ENCODE peak calls at places on chromosomes 11 and 22, in nine cellular contexts. One of them, this sample, is unnamed.

GRCh38 chr22:37635157-37635556 is 4.3 kb upstream of the SH3BP1 start:
- DNase-seq in bronchial epithelial cell: no peak
- DNase-seq in IMR-90: no peak
- DNase-seq in Peyer's patch: no peak
- DNase-seq in stomach: no peak
- DNase-seq in CD8-positive, alpha-beta T cell: no peak
- DNase-seq in GM12865: no peak
- DNase-seq in fibroblast of the aortic adventitia: no peak
- DNase-seq in kidney epithelial cell: no peak
- DNase-seq in this sample: no peak

GRCh38 chr11:66266378-66267038 is 1.9 kb upstream of the RAB1B start:
- DNase-seq in bronchial epithelial cell: no peak
- DNase-seq in IMR-90: no peak
- DNase-seq in Peyer's patch: no peak
- DNase-seq in stomach: no peak
- DNase-seq in CD8-positive, alpha-beta T cell: no peak
- DNase-seq in GM12865: no peak
- DNase-seq in fibroblast of the aortic adventitia: no peak
- DNase-seq in kidney epithelial cell: no peak
- DNase-seq in this sample: no peak

GRCh38 chr22:46803031-46803880 is 40.8 kb downstream of the TBC1D22A start:
- DNase-seq in bronchial epithelial cell: peak
- DNase-seq in IMR-90: no peak
- DNase-seq in Peyer's patch: peak
- DNase-seq in stomach: peak
- DNase-seq in CD8-positive, alpha-beta T cell: peak
- DNase-seq in GM12865: peak
- DNase-seq in fibroblast of the aortic adventitia: peak
- DNase-seq in kidney epithelial cell: no peak
- DNase-seq in this sample: no peak

GRCh38 chr22:22848364-22848866 is 39.2 kb upstream of the IGLL5 start:
- DNase-seq in bronchial epithelial cell: peak
- DNase-seq in IMR-90: peak
- DNase-seq in Peyer's patch: peak
- DNase-seq in stomach: peak
- DNase-seq in CD8-positive, alpha-beta T cell: peak
- DNase-seq in GM12865: peak
- DNase-seq in fibroblast of the aortic adventitia: peak
- DNase-seq in kidney epithelial cell: peak
- DNase-seq in this sample: no peak

GRCh38 chr11:9601041-9601875 is 27.8 kb downstream of the WEE1 start:
- DNase-seq in bronchial epithelial cell: peak
- DNase-seq in IMR-90: peak
- DNase-seq in Peyer's patch: peak
- DNase-seq in stomach: no peak
- DNase-seq in CD8-positive, alpha-beta T cell: peak
- DNase-seq in GM12865: peak
- DNase-seq in fibroblast of the aortic adventitia: peak
- DNase-seq in kidney epithelial cell: no peak
- DNase-seq in this sample: no peak

GRCh38 chr11:44032304-44033085 is 15.3 kb upstream of the ACCSL start:
- DNase-seq in bronchial epithelial cell: peak
- DNase-seq in IMR-90: peak
- DNase-seq in Peyer's patch: peak
- DNase-seq in stomach: no peak
- DNase-seq in CD8-positive, alpha-beta T cell: no peak
- DNase-seq in GM12865: no peak
- DNase-seq in fibroblast of the aortic adventitia: peak
- DNase-seq in kidney epithelial cell: no peak
- DNase-seq in this sample: peak

GRCh38 chr11:34175284-34176019 is 70.0 kb downstream of the NAT10 start:
- DNase-seq in bronchial epithelial cell: no peak
- DNase-seq in IMR-90: no peak
- DNase-seq in Peyer's patch: no peak
- DNase-seq in stomach: no peak
- DNase-seq in CD8-positive, alpha-beta T cell: no peak
- DNase-seq in GM12865: peak
- DNase-seq in fibroblast of the aortic adventitia: no peak
- DNase-seq in kidney epithelial cell: no peak
- DNase-seq in this sample: no peak

GRCh38 chr11:123487157-123487744 is 57.2 kb downstream of the GRAMD1B start:
- DNase-seq in bronchial epithelial cell: peak
- DNase-seq in IMR-90: no peak
- DNase-seq in Peyer's patch: no peak
- DNase-seq in stomach: no peak
- DNase-seq in CD8-positive, alpha-beta T cell: no peak
- DNase-seq in GM12865: no peak
- DNase-seq in fibroblast of the aortic adventitia: no peak
- DNase-seq in kidney epithelial cell: no peak
- DNase-seq in this sample: no peak

GRCh38 chr22:31056986-31057599 is 24.0 kb upstream of the SMTN start:
- DNase-seq in bronchial epithelial cell: no peak
- DNase-seq in IMR-90: no peak
- DNase-seq in Peyer's patch: no peak
- DNase-seq in stomach: no peak
- DNase-seq in CD8-positive, alpha-beta T cell: no peak
- DNase-seq in GM12865: no peak
- DNase-seq in fibroblast of the aortic adventitia: peak
- DNase-seq in kidney epithelial cell: no peak
- DNase-seq in this sample: no peak

GRCh38 chr22:31049815-31050420 is 31.2 kb upstream of the SMTN start:
- DNase-seq in bronchial epithelial cell: no peak
- DNase-seq in IMR-90: no peak
- DNase-seq in Peyer's patch: no peak
- DNase-seq in stomach: no peak
- DNase-seq in CD8-positive, alpha-beta T cell: no peak
- DNase-seq in GM12865: no peak
- DNase-seq in fibroblast of the aortic adventitia: no peak
- DNase-seq in kidney epithelial cell: no peak
- DNase-seq in this sample: no peak

DNA sequence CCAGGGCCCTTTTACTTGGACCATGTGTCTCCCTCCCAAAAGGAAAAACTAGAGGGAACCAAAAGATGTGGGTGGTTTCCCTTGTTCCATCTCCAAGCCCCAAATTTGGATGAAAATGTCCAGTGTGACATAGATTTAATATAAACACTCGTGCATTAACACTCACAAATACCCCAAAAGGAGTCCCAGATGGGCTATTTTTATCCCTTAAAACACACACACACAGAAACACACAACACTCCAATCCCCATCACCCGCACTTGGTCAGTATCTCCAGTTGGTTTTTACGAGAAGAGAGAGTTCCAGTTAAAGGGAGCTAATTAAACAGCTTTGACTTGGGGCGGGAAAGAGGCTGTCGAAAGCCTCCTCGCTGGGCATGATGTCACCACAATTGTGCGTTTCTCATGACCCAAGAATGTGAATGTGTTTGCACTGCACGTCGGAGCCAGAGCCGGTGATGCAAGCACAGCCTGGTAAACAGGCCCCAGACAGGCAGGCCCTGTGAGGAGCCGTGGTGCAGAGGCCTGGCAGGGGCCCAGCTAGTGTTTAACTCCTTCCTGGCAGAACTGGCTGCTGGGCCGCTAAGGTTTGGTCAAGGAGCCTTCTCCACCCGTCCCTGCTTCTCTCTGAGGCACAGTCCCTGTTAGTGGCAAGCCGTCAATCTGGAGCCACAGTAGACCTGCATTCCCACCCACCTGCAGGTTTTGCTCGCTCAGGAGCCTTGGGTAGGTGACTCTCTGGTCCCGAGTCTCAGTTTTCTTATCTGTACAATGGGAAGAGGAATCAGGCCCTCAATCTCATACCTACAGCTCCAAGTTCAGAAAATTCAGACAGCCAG is 25.6 kb upstream of the SMTN start:
- DNase-seq in bronchial epithelial cell: peak
- DNase-seq in IMR-90: peak
- DNase-seq in Peyer's patch: peak
- DNase-seq in stomach: peak
- DNase-seq in CD8-positive, alpha-beta T cell: no peak
- DNase-seq in GM12865: no peak
- DNase-seq in fibroblast of the aortic adventitia: peak
- DNase-seq in kidney epithelial cell: peak
- DNase-seq in this sample: peak
- TF ChIP-seq CTCF in bronchial epithelial cell: no peak
- TF ChIP-seq CTCF in IMR-90: no peak
- TF ChIP-seq CTCF in Peyer's patch: no peak
- TF ChIP-seq CTCF in stomach: no peak
- TF ChIP-seq CTCF in CD8-positive, alpha-beta T cell: no peak
- TF ChIP-seq CTCF in GM12865: no peak
- TF ChIP-seq CTCF in fibroblast of the aortic adventitia: no peak
- TF ChIP-seq CTCF in kidney epithelial cell: no peak
- TF ChIP-seq CTCF in this sample: no peak

GRCh38 chr11:130371004-130371590 is 56.4 kb upstream of the ZBTB44 start:
- DNase-seq in bronchial epithelial cell: peak
- DNase-seq in IMR-90: no peak
- DNase-seq in Peyer's patch: no peak
- DNase-seq in stomach: no peak
- DNase-seq in CD8-positive, alpha-beta T cell: no peak
- DNase-seq in GM12865: no peak
- DNase-seq in fibroblast of the aortic adventitia: no peak
- DNase-seq in kidney epithelial cell: no peak
- DNase-seq in this sample: no peak
- TF ChIP-seq CTCF in bronchial epithelial cell: peak
- TF ChIP-seq CTCF in IMR-90: no peak
- TF ChIP-seq CTCF in Peyer's patch: no peak
- TF ChIP-seq CTCF in stomach: no peak
- TF ChIP-seq CTCF in CD8-positive, alpha-beta T cell: no peak
- TF ChIP-seq CTCF in GM12865: peak
- TF ChIP-seq CTCF in fibroblast of the aortic adventitia: no peak
- TF ChIP-seq CTCF in kidney epithelial cell: peak
- TF ChIP-seq CTCF in this sample: no peak

GRCh38 chr11:12099132-12099873 is 11.1 kb upstream of the MICAL2 start:
- DNase-seq in bronchial epithelial cell: no peak
- DNase-seq in IMR-90: no peak
- DNase-seq in Peyer's patch: no peak
- DNase-seq in stomach: no peak
- DNase-seq in CD8-positive, alpha-beta T cell: no peak
- DNase-seq in GM12865: no peak
- DNase-seq in fibroblast of the aortic adventitia: no peak
- DNase-seq in kidney epithelial cell: no peak
- DNase-seq in this sample: no peak
- TF ChIP-seq CTCF in bronchial epithelial cell: no peak
- TF ChIP-seq CTCF in IMR-90: peak
- TF ChIP-seq CTCF in Peyer's patch: peak
- TF ChIP-seq CTCF in stomach: no peak
- TF ChIP-seq CTCF in CD8-positive, alpha-beta T cell: no peak
- TF ChIP-seq CTCF in GM12865: no peak
- TF ChIP-seq CTCF in fibroblast of the aortic adventitia: peak
- TF ChIP-seq CTCF in kidney epithelial cell: no peak
- TF ChIP-seq CTCF in this sample: no peak

GRCh38 chr22:28772633-28773460 is at the start of gene CCDC117:
- DNase-seq in bronchial epithelial cell: peak
- DNase-seq in IMR-90: peak
- DNase-seq in Peyer's patch: peak
- DNase-seq in stomach: peak
- DNase-seq in CD8-positive, alpha-beta T cell: peak
- DNase-seq in GM12865: peak
- DNase-seq in fibroblast of the aortic adventitia: peak
- DNase-seq in kidney epithelial cell: peak
- DNase-seq in this sample: peak
- TF ChIP-seq CTCF in bronchial epithelial cell: peak
- TF ChIP-seq CTCF in IMR-90: peak
- TF ChIP-seq CTCF in Peyer's patch: peak
- TF ChIP-seq CTCF in stomach: no peak
- TF ChIP-seq CTCF in CD8-positive, alpha-beta T cell: peak
- TF ChIP-seq CTCF in GM12865: peak
- TF ChIP-seq CTCF in fibroblast of the aortic adventitia: peak
- TF ChIP-seq CTCF in kidney epithelial cell: no peak
- TF ChIP-seq CTCF in this sample: peak

GRCh38 chr11:65218446-65218845 is 36.7 kb downstream of the CAPN1 start:
- DNase-seq in bronchial epithelial cell: no peak
- DNase-seq in IMR-90: no peak
- DNase-seq in Peyer's patch: no peak
- DNase-seq in stomach: no peak
- DNase-seq in CD8-positive, alpha-beta T cell: no peak
- DNase-seq in GM12865: no peak
- DNase-seq in fibroblast of the aortic adventitia: no peak
- DNase-seq in kidney epithelial cell: no peak
- DNase-seq in this sample: no peak

GRCh38 chr11:65215441-65216076 is 33.8 kb downstream of the CAPN1 start:
- DNase-seq in bronchial epithelial cell: no peak
- DNase-seq in IMR-90: no peak
- DNase-seq in Peyer's patch: no peak
- DNase-seq in stomach: peak
- DNase-seq in CD8-positive, alpha-beta T cell: no peak
- DNase-seq in GM12865: no peak
- DNase-seq in fibroblast of the aortic adventitia: no peak
- DNase-seq in kidney epithelial cell: no peak
- DNase-seq in this sample: no peak

GRCh38 chr11:65216830-65217229 is 35.1 kb downstream of the CAPN1 start:
- DNase-seq in bronchial epithelial cell: no peak
- DNase-seq in IMR-90: no peak
- DNase-seq in Peyer's patch: no peak
- DNase-seq in stomach: no peak
- DNase-seq in CD8-positive, alpha-beta T cell: no peak
- DNase-seq in GM12865: no peak
- DNase-seq in fibroblast of the aortic adventitia: no peak
- DNase-seq in kidney epithelial cell: no peak
- DNase-seq in this sample: no peak

GRCh38 chr11:65219930-65220213 is 38.1 kb downstream of the CAPN1 start:
- DNase-seq in bronchial epithelial cell: no peak
- DNase-seq in IMR-90: no peak
- DNase-seq in Peyer's patch: no peak
- DNase-seq in stomach: no peak
- DNase-seq in CD8-positive, alpha-beta T cell: no peak
- DNase-seq in GM12865: no peak
- DNase-seq in fibroblast of the aortic adventitia: peak
- DNase-seq in kidney epithelial cell: no peak
- DNase-seq in this sample: peak

DNA sequence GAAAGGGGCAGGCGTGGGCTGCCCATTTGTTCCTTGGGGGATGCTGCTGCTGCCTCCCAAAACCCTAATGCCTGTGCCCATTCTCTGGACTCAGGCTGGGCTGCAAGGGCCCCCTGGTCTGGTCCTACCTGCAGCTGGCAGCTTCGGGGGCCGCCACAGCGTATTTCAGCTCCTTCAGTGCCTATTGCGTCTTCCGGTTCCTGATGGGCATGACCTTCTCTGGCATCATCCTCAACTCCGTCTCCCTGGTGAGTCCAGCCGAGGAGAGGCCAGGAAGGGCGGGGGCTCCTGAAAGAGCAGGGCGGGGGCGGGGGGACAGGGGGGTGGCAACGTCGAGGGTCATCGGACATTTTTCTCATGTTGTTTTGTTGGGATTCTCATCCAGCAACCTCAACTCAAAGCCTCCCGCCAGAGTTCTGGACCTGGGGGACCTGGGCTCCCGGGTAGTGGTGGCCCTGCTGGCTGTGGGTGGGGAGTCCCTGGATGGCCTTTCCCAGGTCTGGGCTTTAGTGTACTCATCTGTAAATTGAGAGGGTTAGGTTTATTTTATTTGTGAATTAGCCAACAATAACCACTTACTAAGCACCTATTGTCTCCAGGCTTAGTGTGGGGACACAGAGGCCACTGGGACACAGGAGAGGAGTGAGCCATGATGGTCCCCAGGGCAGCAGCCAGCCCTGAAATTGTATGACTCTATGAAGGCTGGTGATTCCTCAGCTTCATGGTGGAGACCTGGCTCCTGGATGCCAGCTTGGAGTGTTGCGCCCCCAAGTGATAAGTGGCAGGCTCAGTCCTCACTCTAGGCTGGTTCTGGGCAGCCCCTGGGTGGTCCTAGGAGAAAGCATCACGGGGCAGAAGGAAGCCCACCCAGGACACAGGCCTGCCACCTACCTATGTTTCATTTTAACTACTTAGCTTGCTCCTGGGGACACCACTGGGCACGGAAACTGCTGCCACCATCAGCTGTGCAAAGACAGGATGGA is 36.0 kb downstream of the CAPN1 start:
- DNase-seq in bronchial epithelial cell: no peak
- DNase-seq in IMR-90: no peak
- DNase-seq in Peyer's patch: peak
- DNase-seq in stomach: no peak
- DNase-seq in CD8-positive, alpha-beta T cell: no peak
- DNase-seq in GM12865: no peak
- DNase-seq in fibroblast of the aortic adventitia: no peak
- DNase-seq in kidney epithelial cell: no peak
- DNase-seq in this sample: no peak
- TF ChIP-seq CTCF in bronchial epithelial cell: no peak
- TF ChIP-seq CTCF in IMR-90: no peak
- TF ChIP-seq CTCF in Peyer's patch: no peak
- TF ChIP-seq CTCF in stomach: no peak
- TF ChIP-seq CTCF in CD8-positive, alpha-beta T cell: no peak
- TF ChIP-seq CTCF in GM12865: no peak
- TF ChIP-seq CTCF in fibroblast of the aortic adventitia: no peak
- TF ChIP-seq CTCF in kidney epithelial cell: no peak
- TF ChIP-seq CTCF in this sample: no peak

This sample was measured in uterus.